ENCODE peak calls at places on chromosomes 7 and 10, in five cellular contexts. M is Peyer's patch, N is lung, I is lower lobe of right lung, O is A549. B is an unnamed sample. For H3K4me1, the result is how much of the 10 kb centered on the place peaks cover.

GRCh38 chr7:930975-931758 is 23.3 kb downstream of the ADAP1 start:
- DNase-seq in M (peak), N (no peak), I (peak), O (no peak), B (no peak)

GRCh38 chr7:122369756-122370155 is 65.2 kb upstream of the FEZF1 start:
- DNase-seq in M (no peak), N (no peak), I (no peak), O (no peak), B (no peak)

GRCh38 chr7:137169282-137169698 is 174.2 kb downstream of the PTN start:
- DNase-seq in M (no peak), N (no peak), I (no peak), O (no peak), B (no peak)

GRCh38 chr7:44460325-44460724 is 30.1 kb downstream of the NUDCD3 start:
- DNase-seq in M (peak), N (no peak), I (no peak), O (no peak), B (no peak)

GRCh38 chr10:103806376-103807320 is 48.7 kb downstream of the SH3PXD2A start:
- DNase-seq in M (no peak), N (no peak), I (no peak), O (no peak), B (no peak)

GRCh38 chr7:43906327-43907010 is at the start of gene URGCP:
- DNase-seq in M (peak), N (peak), I (peak), O (peak), B (peak)

GRCh38 chr7:2525161-2525930 is 5.8 kb downstream of the LFNG start:
- DNase-seq in M (no peak), N (no peak), I (peak), O (no peak), B (no peak)

GRCh38 chr10:49008056-49008455 is 68.4 kb upstream of the LRRC18 start:
- DNase-seq in M (no peak), N (no peak), I (no peak), O (no peak), B (no peak)

GRCh38 chr7:28919510-28919909 is 38.6 kb downstream of the TRIL start:
- DNase-seq in M (no peak), N (no peak), I (no peak), O (no peak), B (no peak)

GRCh38 chr10:29749150-29749549 is 114.4 kb upstream of the SVIL start:
- DNase-seq in M (no peak), N (no peak), I (no peak), O (no peak), B (no peak)

GRCh38 chr7:81684513-81685262 is 85.2 kb downstream of the HGF start:
- DNase-seq in M (peak), N (peak), I (peak), O (peak), B (peak)

GRCh38 chr7:28507538-28508282 is 95.4 kb downstream of the CREB5 start:
- DNase-seq in M (no peak), N (no peak), I (no peak), O (no peak), B (no peak)

GRCh38 chr7:135755351-135755753 is 6.7 kb upstream of the FAM180A start:
- DNase-seq in M (no peak), N (no peak), I (no peak), O (no peak), B (no peak)

GRCh38 chr10:4809156-4809555 is 16.9 kb upstream of the AKR1E2 start:
- DNase-seq in M (no peak), N (no peak), I (no peak), O (no peak), B (no peak)

GRCh38 chr7:47669178-47669878 is 87.4 kb upstream of the TNS3 start:
- DNase-seq in M (peak), N (peak), I (peak), O (no peak), B (peak)

GRCh38 chr10:27745380-27745718 is 270 bp downstream of the MKX start:
- DNase-seq in M (no peak), N (no peak), I (no peak), O (no peak), B (no peak)

GRCh38 chr10:93745411-93746065 is 12.2 kb upstream of the LGI1 start:
- DNase-seq in M (no peak), N (no peak), I (no peak), O (peak), B (no peak)

GRCh38 chr10:82037076-82037475 is 162.1 kb downstream of the NRG3 start:
- DNase-seq in M (no peak), N (no peak), I (no peak), O (no peak), B (no peak)

GRCh38 chr10:86958831-86959736 is 685 bp downstream of the SNCG start:
- DNase-seq in M (no peak), N (no peak), I (no peak), O (peak), B (no peak)

GRCh38 chr10:3330687-3331086 is 158.1 kb upstream of the PITRM1 start:
- DNase-seq in M (no peak), N (peak), I (peak), O (no peak), B (peak)

GRCh38 chr10:101062231-101063161 is 707 bp downstream of the KAZALD1 start:
- DNase-seq in M (peak), N (peak), I (peak), O (peak), B (no peak)
- H3K4me1 ChIP-seq in M (under half), N (under half), I (half or more), O (under half), B (under half)

DNA sequence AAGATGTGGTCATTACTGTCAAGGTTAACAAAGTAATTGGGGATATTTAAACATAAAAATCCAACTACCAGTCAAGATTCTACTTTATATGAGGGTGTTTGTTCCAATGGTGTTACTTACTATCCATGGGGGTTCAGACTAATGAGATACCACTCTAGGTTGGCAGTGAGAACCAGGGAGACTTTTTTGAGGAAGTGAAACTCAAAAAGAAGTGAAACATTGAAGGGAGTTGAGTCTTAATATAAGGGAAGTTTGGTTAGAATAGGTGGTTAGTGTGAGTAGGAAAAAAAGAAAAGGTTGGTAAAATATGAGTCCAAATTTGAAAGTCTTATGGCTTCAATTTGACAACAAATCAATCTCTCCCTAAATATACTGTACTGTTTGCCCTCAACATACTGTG is 123.6 kb upstream of the ANK3 start:
- DNase-seq in M (no peak), N (no peak), I (no peak), O (no peak), B (no peak)
- H3K4me1 ChIP-seq in M (under half), N (under half), I (under half), O (under half), B (under half)

GRCh38 chr7:55504093-55504859 is 68.0 kb downstream of the VOPP1 start:
- DNase-seq in M (peak), N (no peak), I (no peak), O (no peak), B (no peak)

GRCh38 chr7:55502209-55502608 is 70.1 kb downstream of the VOPP1 start:
- DNase-seq in M (peak), N (no peak), I (no peak), O (no peak), B (no peak)

GRCh38 chr7:55500117-55500516 is 72.2 kb downstream of the VOPP1 start:
- DNase-seq in M (peak), N (no peak), I (no peak), O (no peak), B (no peak)

GRCh38 chr7:55505259-55505658 is 67.0 kb downstream of the VOPP1 start:
- DNase-seq in M (peak), N (no peak), I (no peak), O (no peak), B (no peak)

GRCh38 chr7:55502988-55503514 is 69.3 kb downstream of the VOPP1 start:
- DNase-seq in M (no peak), N (no peak), I (no peak), O (no peak), B (no peak)
- H3K4me1 ChIP-seq in M (under half), N (under half), I (under half), O (under half), B (under half)

DNA sequence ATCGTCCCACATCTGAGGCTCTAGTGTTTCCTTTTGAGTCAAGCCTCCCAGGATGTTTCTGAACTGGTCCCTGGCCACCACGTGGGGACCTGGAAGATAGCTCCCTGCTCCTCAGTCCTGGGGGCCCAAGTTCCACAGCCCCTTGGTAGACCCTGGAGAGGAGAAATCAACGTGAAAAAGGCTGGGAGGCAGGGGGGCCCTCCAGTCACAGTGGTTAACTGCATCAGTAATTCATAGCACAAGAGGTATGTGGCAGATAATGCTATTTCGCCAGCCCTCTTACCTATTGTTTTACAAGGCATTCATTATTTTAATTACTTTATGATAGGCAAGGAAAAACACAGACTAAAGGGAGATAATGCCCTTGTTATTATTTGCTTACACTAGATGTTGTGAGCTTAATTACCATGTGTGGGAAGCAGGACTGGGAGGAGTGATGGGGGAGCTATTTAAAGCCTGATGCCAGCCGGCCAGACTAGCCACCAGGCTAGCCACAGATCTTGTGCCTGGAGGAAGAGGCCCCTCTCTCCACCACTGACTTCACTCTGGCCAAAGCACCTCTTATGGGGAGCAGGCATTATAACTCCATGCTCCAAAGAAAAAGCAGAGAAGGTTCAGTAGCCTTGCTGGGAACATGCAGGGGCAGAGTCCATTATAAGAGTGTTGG is 230.7 kb downstream of the KCNMA1 start:
- DNase-seq in M (no peak), N (no peak), I (no peak), O (no peak), B (no peak)
- H3K4me1 ChIP-seq in M (under half), N (under half), I (under half), O (under half), B (under half)

GRCh38 chr10:95478935-95479334 is 82.2 kb downstream of the SORBS1 start:
- DNase-seq in M (no peak), N (no peak), I (no peak), O (no peak), B (no peak)
- H3K4me1 ChIP-seq in M (under half), N (under half), I (under half), O (under half), B (under half)

GRCh38 chr10:71126432-71126831 is 85.9 kb upstream of the UNC5B start:
- DNase-seq in M (no peak), N (no peak), I (no peak), O (no peak), B (no peak)
- H3K4me1 ChIP-seq in M (under half), N (under half), I (under half), O (under half), B (under half)

DNA sequence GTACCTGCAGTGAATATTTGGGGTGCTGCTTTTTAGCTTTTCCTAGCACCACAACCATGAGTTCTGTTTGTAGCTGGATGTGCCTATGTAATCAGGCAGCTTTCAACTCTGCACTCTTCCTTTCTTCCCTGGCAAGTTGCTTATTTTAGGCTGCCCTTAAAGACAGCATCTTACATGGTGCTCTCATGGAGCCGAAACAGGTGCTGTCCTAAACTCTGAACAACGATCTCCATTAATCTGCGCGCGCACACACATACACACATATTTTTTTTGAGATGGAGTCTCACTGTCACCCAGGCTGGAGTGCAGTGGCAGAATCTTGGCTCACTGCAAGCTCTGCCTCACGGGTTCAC is 9.1 kb downstream of the RPS24 start:
- DNase-seq in M (no peak), N (no peak), I (no peak), O (no peak), B (no peak)
- H3K4me1 ChIP-seq in M (under half), N (under half), I (under half), O (under half), B (under half)

B was measured in foreskin keratinocyte.